ENCODE peak calls at places on chromosomes 12 and 14, in eight cellular contexts. One of them, this sample, is unnamed.

GRCh38 chr14:104284636-104285482 is 146.5 kb downstream of the KIF26A start:
- DNase-seq in HFF-Myc: no peak
- DNase-seq in AG09319: no peak
- DNase-seq in CD8-positive, alpha-beta T cell: no peak
- DNase-seq in right atrium auricular region: no peak
- DNase-seq in fibroblast of lung: no peak
- DNase-seq in IMR-90: no peak
- DNase-seq in GM23338: no peak
- DNase-seq in this sample: no peak

GRCh38 chr14:81710232-81710845 is 176.7 kb upstream of the SEL1L start:
- DNase-seq in right atrium auricular region: no peak
- DNase-seq in fibroblast of lung: peak
- DNase-seq in CD8-positive, alpha-beta T cell: no peak
- DNase-seq in GM23338: peak
- DNase-seq in HFF-Myc: no peak
- DNase-seq in IMR-90: peak
- DNase-seq in AG09319: no peak
- DNase-seq in this sample: no peak

GRCh38 chr12:51752490-51752889 is 96.0 kb downstream of the FIGNL2 start:
- DNase-seq in fibroblast of lung: peak
- DNase-seq in HFF-Myc: peak
- DNase-seq in IMR-90: peak
- DNase-seq in CD8-positive, alpha-beta T cell: no peak
- DNase-seq in AG09319: peak
- DNase-seq in GM23338: no peak
- DNase-seq in right atrium auricular region: peak
- DNase-seq in this sample: peak

GRCh38 chr12:57616383-57617101 is 5.3 kb downstream of the ARHGEF25 start:
- DNase-seq in HFF-Myc: no peak
- DNase-seq in GM23338: no peak
- DNase-seq in AG09319: no peak
- DNase-seq in right atrium auricular region: no peak
- DNase-seq in CD8-positive, alpha-beta T cell: no peak
- DNase-seq in fibroblast of lung: no peak
- DNase-seq in IMR-90: peak
- DNase-seq in this sample: no peak

GRCh38 chr12:7130791-7131501 is 775 bp downstream of the CLSTN3 start:
- DNase-seq in CD8-positive, alpha-beta T cell: peak
- DNase-seq in IMR-90: peak
- DNase-seq in HFF-Myc: no peak
- DNase-seq in GM23338: peak
- DNase-seq in fibroblast of lung: peak
- DNase-seq in right atrium auricular region: no peak
- DNase-seq in AG09319: no peak
- DNase-seq in this sample: no peak

GRCh38 chr12:111056618-111057521 is 136.5 kb upstream of the MYL2 start:
- DNase-seq in HFF-Myc: no peak
- DNase-seq in AG09319: no peak
- DNase-seq in right atrium auricular region: no peak
- DNase-seq in IMR-90: no peak
- DNase-seq in CD8-positive, alpha-beta T cell: peak
- DNase-seq in fibroblast of lung: no peak
- DNase-seq in GM23338: no peak
- DNase-seq in this sample: no peak

GRCh38 chr14:93081875-93082570 is 33.7 kb downstream of the ITPK1 start:
- DNase-seq in fibroblast of lung: no peak
- DNase-seq in HFF-Myc: no peak
- DNase-seq in right atrium auricular region: no peak
- DNase-seq in AG09319: no peak
- DNase-seq in GM23338: no peak
- DNase-seq in CD8-positive, alpha-beta T cell: peak
- DNase-seq in IMR-90: no peak
- DNase-seq in this sample: no peak

GRCh38 chr12:126369487-126370463 is 1304.5 kb downstream of the AACS start:
- DNase-seq in fibroblast of lung: peak
- DNase-seq in GM23338: peak
- DNase-seq in HFF-Myc: no peak
- DNase-seq in AG09319: peak
- DNase-seq in right atrium auricular region: no peak
- DNase-seq in CD8-positive, alpha-beta T cell: no peak
- DNase-seq in IMR-90: no peak
- DNase-seq in this sample: peak

GRCh38 chr12:108752387-108752786 is 21.1 kb upstream of the CORO1C start:
- DNase-seq in IMR-90: no peak
- DNase-seq in CD8-positive, alpha-beta T cell: no peak
- DNase-seq in right atrium auricular region: no peak
- DNase-seq in AG09319: no peak
- DNase-seq in HFF-Myc: no peak
- DNase-seq in GM23338: no peak
- DNase-seq in fibroblast of lung: peak
- DNase-seq in this sample: no peak

GRCh38 chr14:20524027-20524426 is 18.7 kb downstream of the RNASE10 start:
- DNase-seq in right atrium auricular region: no peak
- DNase-seq in fibroblast of lung: no peak
- DNase-seq in CD8-positive, alpha-beta T cell: no peak
- DNase-seq in IMR-90: no peak
- DNase-seq in AG09319: no peak
- DNase-seq in GM23338: no peak
- DNase-seq in HFF-Myc: no peak
- DNase-seq in this sample: no peak

GRCh38 chr14:81211844-81212243 is 8.9 kb downstream of the GTF2A1 start:
- DNase-seq in right atrium auricular region: no peak
- DNase-seq in AG09319: no peak
- DNase-seq in HFF-Myc: no peak
- DNase-seq in GM23338: peak
- DNase-seq in fibroblast of lung: peak
- DNase-seq in CD8-positive, alpha-beta T cell: no peak
- DNase-seq in IMR-90: peak
- DNase-seq in this sample: no peak

GRCh38 chr14:41606249-41607118 is at the start of gene LRFN5:
- DNase-seq in right atrium auricular region: no peak
- DNase-seq in GM23338: peak
- DNase-seq in IMR-90: peak
- DNase-seq in CD8-positive, alpha-beta T cell: no peak
- DNase-seq in fibroblast of lung: peak
- DNase-seq in AG09319: no peak
- DNase-seq in HFF-Myc: no peak
- DNase-seq in this sample: no peak

GRCh38 chr14:97283450-97284230 is 486.5 kb downstream of the VRK1 start:
- DNase-seq in fibroblast of lung: no peak
- DNase-seq in CD8-positive, alpha-beta T cell: no peak
- DNase-seq in GM23338: no peak
- DNase-seq in AG09319: no peak
- DNase-seq in right atrium auricular region: no peak
- DNase-seq in IMR-90: no peak
- DNase-seq in HFF-Myc: no peak
- DNase-seq in this sample: no peak

GRCh38 chr14:22886500-22887259 is 3.7 kb downstream of the REM2 start:
- DNase-seq in fibroblast of lung: peak
- DNase-seq in AG09319: no peak
- DNase-seq in right atrium auricular region: peak
- DNase-seq in CD8-positive, alpha-beta T cell: peak
- DNase-seq in IMR-90: peak
- DNase-seq in HFF-Myc: no peak
- DNase-seq in GM23338: peak
- DNase-seq in this sample: no peak

GRCh38 chr12:56836800-56837663 is 73.9 kb downstream of the HSD17B6 start:
- DNase-seq in right atrium auricular region: no peak
- DNase-seq in HFF-Myc: peak
- DNase-seq in CD8-positive, alpha-beta T cell: peak
- DNase-seq in AG09319: no peak
- DNase-seq in fibroblast of lung: peak
- DNase-seq in IMR-90: peak
- DNase-seq in GM23338: no peak
- DNase-seq in this sample: peak

GRCh38 chr12:64672925-64673409 is 62.7 kb downstream of the RASSF3 start:
- DNase-seq in fibroblast of lung: peak
- DNase-seq in IMR-90: peak
- DNase-seq in right atrium auricular region: no peak
- DNase-seq in AG09319: no peak
- DNase-seq in CD8-positive, alpha-beta T cell: no peak
- DNase-seq in HFF-Myc: peak
- DNase-seq in GM23338: no peak
- DNase-seq in this sample: no peak

GRCh38 chr14:52079239-52079956 is 10.5 kb upstream of the NID2 start:
- DNase-seq in HFF-Myc: no peak
- DNase-seq in AG09319: no peak
- DNase-seq in IMR-90: peak
- DNase-seq in fibroblast of lung: no peak
- DNase-seq in GM23338: no peak
- DNase-seq in CD8-positive, alpha-beta T cell: no peak
- DNase-seq in right atrium auricular region: no peak
- DNase-seq in this sample: no peak

GRCh38 chr12:7374423-7375144 is 69.4 kb downstream of the CD163L1 start:
- DNase-seq in AG09319: no peak
- DNase-seq in HFF-Myc: no peak
- DNase-seq in GM23338: peak
- DNase-seq in IMR-90: peak
- DNase-seq in right atrium auricular region: no peak
- DNase-seq in fibroblast of lung: peak
- DNase-seq in CD8-positive, alpha-beta T cell: no peak
- DNase-seq in this sample: no peak

GRCh38 chr12:3152013-3152412 is 74.8 kb downstream of the TSPAN9 start:
- DNase-seq in fibroblast of lung: no peak
- DNase-seq in AG09319: no peak
- DNase-seq in IMR-90: no peak
- DNase-seq in GM23338: peak
- DNase-seq in HFF-Myc: no peak
- DNase-seq in CD8-positive, alpha-beta T cell: no peak
- DNase-seq in right atrium auricular region: no peak
- DNase-seq in this sample: no peak

GRCh38 chr14:50006141-50006540 is 110.2 kb downstream of the VCPKMT start:
- DNase-seq in CD8-positive, alpha-beta T cell: no peak
- DNase-seq in right atrium auricular region: no peak
- DNase-seq in GM23338: no peak
- DNase-seq in fibroblast of lung: no peak
- DNase-seq in AG09319: no peak
- DNase-seq in HFF-Myc: no peak
- DNase-seq in IMR-90: no peak
- DNase-seq in this sample: no peak

GRCh38 chr14:50001999-50002925 is 109.4 kb downstream of the ARF6 start:
- DNase-seq in CD8-positive, alpha-beta T cell: peak
- DNase-seq in IMR-90: no peak
- DNase-seq in HFF-Myc: no peak
- DNase-seq in GM23338: peak
- DNase-seq in right atrium auricular region: no peak
- DNase-seq in AG09319: no peak
- DNase-seq in fibroblast of lung: no peak
- DNase-seq in this sample: no peak

GRCh38 chr14:50002926-50003212 is 110.0 kb downstream of the ARF6 start:
- DNase-seq in IMR-90: no peak
- DNase-seq in CD8-positive, alpha-beta T cell: no peak
- DNase-seq in GM23338: no peak
- DNase-seq in AG09319: no peak
- DNase-seq in HFF-Myc: no peak
- DNase-seq in right atrium auricular region: no peak
- DNase-seq in fibroblast of lung: no peak
- DNase-seq in this sample: no peak

GRCh38 chr14:50001146-50001998 is 108.5 kb downstream of the ARF6 start:
- DNase-seq in right atrium auricular region: no peak
- DNase-seq in CD8-positive, alpha-beta T cell: peak
- DNase-seq in AG09319: no peak
- DNase-seq in IMR-90: peak
- DNase-seq in HFF-Myc: peak
- DNase-seq in GM23338: peak
- DNase-seq in fibroblast of lung: no peak
- DNase-seq in this sample: peak

GRCh38 chr14:50003213-50004021 is 110.5 kb downstream of the ARF6 start:
- DNase-seq in GM23338: peak
- DNase-seq in CD8-positive, alpha-beta T cell: peak
- DNase-seq in AG09319: no peak
- DNase-seq in fibroblast of lung: peak
- DNase-seq in HFF-Myc: no peak
- DNase-seq in right atrium auricular region: peak
- DNase-seq in IMR-90: peak
- DNase-seq in this sample: no peak
- TF ChIP-seq CTCF in GM23338: no peak
- TF ChIP-seq CTCF in CD8-positive, alpha-beta T cell: peak
- TF ChIP-seq CTCF in AG09319: peak
- TF ChIP-seq CTCF in fibroblast of lung: peak
- TF ChIP-seq CTCF in HFF-Myc: no peak
- TF ChIP-seq CTCF in right atrium auricular region: peak
- TF ChIP-seq CTCF in IMR-90: peak
- TF ChIP-seq CTCF in this sample: no peak

GRCh38 chr14:74084277-74085046 is at the start of the genes ALDH6A1 and LIN52:
- DNase-seq in AG09319: peak
- DNase-seq in GM23338: peak
- DNase-seq in CD8-positive, alpha-beta T cell: peak
- DNase-seq in HFF-Myc: peak
- DNase-seq in right atrium auricular region: peak
- DNase-seq in IMR-90: peak
- DNase-seq in fibroblast of lung: peak
- DNase-seq in this sample: peak
- TF ChIP-seq CTCF in AG09319: no peak
- TF ChIP-seq CTCF in GM23338: no peak
- TF ChIP-seq CTCF in CD8-positive, alpha-beta T cell: no peak
- TF ChIP-seq CTCF in HFF-Myc: no peak
- TF ChIP-seq CTCF in right atrium auricular region: peak
- TF ChIP-seq CTCF in IMR-90: no peak
- TF ChIP-seq CTCF in fibroblast of lung: no peak
- TF ChIP-seq CTCF in this sample: peak

DNA sequence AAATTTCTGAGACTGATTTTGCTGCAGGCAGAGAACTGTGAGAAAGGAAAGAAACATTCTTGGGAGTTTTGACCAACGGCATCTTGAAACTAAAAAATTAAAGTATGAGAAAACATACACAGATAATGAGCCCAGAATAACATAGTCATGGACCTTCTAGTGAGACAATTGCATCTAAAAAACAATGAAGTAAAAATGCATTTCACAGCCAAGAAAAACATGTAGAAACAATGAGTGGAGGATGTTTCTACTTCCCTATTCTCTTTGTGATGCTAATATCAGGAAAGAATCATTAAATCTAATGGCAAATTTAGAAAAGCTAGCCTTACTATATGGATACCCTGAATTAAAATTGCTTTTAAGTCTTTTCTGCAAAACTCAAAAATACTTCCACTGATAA is 12.2 kb upstream of the PLEKHG7 start:
- DNase-seq in IMR-90: no peak
- DNase-seq in AG09319: no peak
- DNase-seq in CD8-positive, alpha-beta T cell: no peak
- DNase-seq in right atrium auricular region: no peak
- DNase-seq in GM23338: no peak
- DNase-seq in HFF-Myc: no peak
- DNase-seq in fibroblast of lung: no peak
- DNase-seq in this sample: no peak
- TF ChIP-seq CTCF in IMR-90: no peak
- TF ChIP-seq CTCF in AG09319: no peak
- TF ChIP-seq CTCF in CD8-positive, alpha-beta T cell: no peak
- TF ChIP-seq CTCF in right atrium auricular region: no peak
- TF ChIP-seq CTCF in GM23338: no peak
- TF ChIP-seq CTCF in HFF-Myc: no peak
- TF ChIP-seq CTCF in fibroblast of lung: no peak
- TF ChIP-seq CTCF in this sample: no peak

DNA sequence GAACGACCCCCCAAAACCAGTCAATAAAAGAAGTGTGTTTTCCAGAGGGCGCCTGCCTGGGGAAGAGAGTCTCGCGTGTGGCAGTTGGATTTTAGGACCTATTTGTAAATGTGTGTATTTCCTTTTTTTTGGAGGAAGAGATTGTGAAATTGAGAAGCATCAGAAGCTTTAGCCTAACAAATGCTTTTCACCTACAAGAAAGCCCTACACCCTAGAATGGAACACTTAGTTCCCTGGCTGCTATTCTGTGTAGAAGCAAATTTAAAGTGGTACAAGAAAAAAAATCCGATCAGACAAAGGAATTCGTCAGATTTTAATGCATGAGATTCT is 1.4 kb downstream of the RCOR1 start:
- DNase-seq in AG09319: no peak
- DNase-seq in right atrium auricular region: no peak
- DNase-seq in IMR-90: no peak
- DNase-seq in HFF-Myc: no peak
- DNase-seq in CD8-positive, alpha-beta T cell: no peak
- DNase-seq in GM23338: no peak
- DNase-seq in fibroblast of lung: peak
- DNase-seq in this sample: no peak
- TF ChIP-seq CTCF in AG09319: no peak
- TF ChIP-seq CTCF in right atrium auricular region: no peak
- TF ChIP-seq CTCF in IMR-90: no peak
- TF ChIP-seq CTCF in HFF-Myc: no peak
- TF ChIP-seq CTCF in CD8-positive, alpha-beta T cell: no peak
- TF ChIP-seq CTCF in GM23338: no peak
- TF ChIP-seq CTCF in fibroblast of lung: no peak
- TF ChIP-seq CTCF in this sample: no peak